ENCODE peak calls at places on chromosomes 11 and 22, in nine cellular contexts. One of them, this sample, is unnamed. For H3K9me2, the result is how much of the 10 kb centered on the place peaks cover.

GRCh38 chr22:39727541-39727940 is 157.0 kb downstream of the CACNA1I start:
- DNase-seq in hepatocyte: peak
- DNase-seq in PC-9: no peak
- DNase-seq in GM23248: no peak
- DNase-seq in MM.1S: no peak
- DNase-seq in SK-N-SH: no peak
- DNase-seq in GM23338: no peak
- DNase-seq in OCI-LY7: no peak
- DNase-seq in PC-3: peak
- DNase-seq in this sample: no peak

GRCh38 chr11:105838668-105839403 is 183.2 kb downstream of the MSANTD4 start:
- DNase-seq in PC-3: peak
- DNase-seq in MM.1S: no peak
- DNase-seq in SK-N-SH: no peak
- DNase-seq in OCI-LY7: no peak
- DNase-seq in GM23338: peak
- DNase-seq in GM23248: peak
- DNase-seq in PC-9: peak
- DNase-seq in hepatocyte: no peak
- DNase-seq in this sample: no peak

GRCh38 chr11:107006076-107006833 is 12.0 kb downstream of the GUCY1A2 start:
- DNase-seq in hepatocyte: no peak
- DNase-seq in PC-9: no peak
- DNase-seq in SK-N-SH: no peak
- DNase-seq in PC-3: peak
- DNase-seq in GM23338: no peak
- DNase-seq in OCI-LY7: no peak
- DNase-seq in MM.1S: no peak
- DNase-seq in GM23248: no peak
- DNase-seq in this sample: no peak

GRCh38 chr11:17875908-17876307 is 136.9 kb downstream of the SERGEF start:
- DNase-seq in OCI-LY7: no peak
- DNase-seq in PC-9: no peak
- DNase-seq in hepatocyte: no peak
- DNase-seq in GM23248: no peak
- DNase-seq in GM23338: no peak
- DNase-seq in PC-3: no peak
- DNase-seq in MM.1S: no peak
- DNase-seq in SK-N-SH: no peak
- DNase-seq in this sample: no peak

GRCh38 chr22:49013707-49014106 is 814.0 kb downstream of the BRD1 start:
- DNase-seq in OCI-LY7: no peak
- DNase-seq in PC-3: no peak
- DNase-seq in GM23338: no peak
- DNase-seq in GM23248: no peak
- DNase-seq in MM.1S: no peak
- DNase-seq in PC-9: no peak
- DNase-seq in hepatocyte: no peak
- DNase-seq in SK-N-SH: peak
- DNase-seq in this sample: no peak

GRCh38 chr11:75440960-75441803 is 8.2 kb upstream of the KLHL35 start:
- DNase-seq in PC-9: no peak
- DNase-seq in GM23248: no peak
- DNase-seq in SK-N-SH: no peak
- DNase-seq in hepatocyte: no peak
- DNase-seq in OCI-LY7: no peak
- DNase-seq in PC-3: no peak
- DNase-seq in MM.1S: no peak
- DNase-seq in GM23338: no peak
- DNase-seq in this sample: no peak

GRCh38 chr11:60872952-60873524 is 5.7 kb downstream of the ZP1 start:
- DNase-seq in PC-3: no peak
- DNase-seq in OCI-LY7: no peak
- DNase-seq in hepatocyte: peak
- DNase-seq in PC-9: no peak
- DNase-seq in SK-N-SH: peak
- DNase-seq in MM.1S: no peak
- DNase-seq in GM23248: peak
- DNase-seq in GM23338: peak
- DNase-seq in this sample: no peak

GRCh38 chr11:33941637-33942160 is 49.8 kb upstream of the LMO2 start:
- DNase-seq in OCI-LY7: no peak
- DNase-seq in GM23248: peak
- DNase-seq in SK-N-SH: peak
- DNase-seq in MM.1S: no peak
- DNase-seq in hepatocyte: no peak
- DNase-seq in PC-9: no peak
- DNase-seq in GM23338: no peak
- DNase-seq in PC-3: no peak
- DNase-seq in this sample: no peak

GRCh38 chr11:128026596-128026995 is 560.8 kb downstream of the ETS1 start:
- DNase-seq in GM23338: no peak
- DNase-seq in PC-3: peak
- DNase-seq in PC-9: peak
- DNase-seq in GM23248: peak
- DNase-seq in MM.1S: no peak
- DNase-seq in hepatocyte: peak
- DNase-seq in OCI-LY7: no peak
- DNase-seq in SK-N-SH: no peak
- DNase-seq in this sample: no peak

GRCh38 chr11:68535098-68535497 is 74.5 kb downstream of the PPP6R3 start:
- DNase-seq in OCI-LY7: no peak
- DNase-seq in MM.1S: no peak
- DNase-seq in GM23338: no peak
- DNase-seq in GM23248: no peak
- DNase-seq in PC-9: no peak
- DNase-seq in PC-3: no peak
- DNase-seq in SK-N-SH: peak
- DNase-seq in hepatocyte: no peak
- DNase-seq in this sample: no peak

GRCh38 chr11:14541180-14541579 is 21.0 kb upstream of the PSMA1 start:
- DNase-seq in GM23338: no peak
- DNase-seq in hepatocyte: no peak
- DNase-seq in SK-N-SH: no peak
- DNase-seq in PC-3: no peak
- DNase-seq in GM23248: no peak
- DNase-seq in MM.1S: no peak
- DNase-seq in PC-9: no peak
- DNase-seq in OCI-LY7: no peak
- DNase-seq in this sample: no peak

GRCh38 chr11:911031-911889 is 650 bp upstream of the CHID1 start:
- DNase-seq in PC-3: peak
- DNase-seq in SK-N-SH: no peak
- DNase-seq in GM23248: peak
- DNase-seq in PC-9: peak
- DNase-seq in hepatocyte: peak
- DNase-seq in GM23338: peak
- DNase-seq in OCI-LY7: no peak
- DNase-seq in MM.1S: peak
- DNase-seq in this sample: peak

GRCh38 chr11:62108017-62108750 is 15.6 kb upstream of the INCENP start:
- DNase-seq in hepatocyte: peak
- DNase-seq in PC-3: peak
- DNase-seq in MM.1S: peak
- DNase-seq in GM23338: peak
- DNase-seq in PC-9: peak
- DNase-seq in SK-N-SH: peak
- DNase-seq in OCI-LY7: peak
- DNase-seq in GM23248: peak
- DNase-seq in this sample: peak

DNA sequence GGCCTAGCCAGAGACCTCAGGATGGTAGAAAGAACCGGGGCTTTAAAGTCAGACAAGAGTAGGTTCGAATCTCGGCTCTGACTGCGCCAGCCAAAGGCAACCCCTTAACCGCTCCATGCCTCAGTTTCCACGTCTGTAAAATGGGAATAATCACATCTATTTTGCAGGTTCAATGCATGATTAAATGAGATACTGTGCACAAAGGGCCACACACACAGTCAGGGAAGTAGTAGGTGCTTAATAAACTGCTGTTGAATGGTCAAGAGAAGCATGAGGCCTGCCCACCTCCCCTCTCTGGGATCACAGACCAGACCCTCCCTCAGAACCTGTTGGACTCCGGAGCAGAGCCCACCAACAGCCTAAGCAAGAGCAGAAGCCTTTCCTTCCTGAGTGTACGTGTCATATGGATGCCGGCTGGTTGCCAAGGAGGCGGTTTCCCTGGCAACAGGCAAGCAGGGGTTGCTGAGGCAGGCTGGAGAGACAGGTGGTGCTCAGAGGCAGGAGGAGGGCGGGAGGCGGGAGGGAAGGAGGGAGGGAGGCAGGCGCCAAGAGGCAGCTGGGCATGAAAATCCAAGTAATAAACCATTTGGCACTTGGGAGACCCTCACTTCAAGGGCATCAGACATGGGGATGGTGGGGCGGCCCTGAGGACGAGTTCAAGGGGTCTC is 43.9 kb downstream of the NFAM1 start:
- DNase-seq in PC-3: peak
- DNase-seq in GM23338: peak
- DNase-seq in GM23248: peak
- DNase-seq in PC-9: peak
- DNase-seq in SK-N-SH: peak
- DNase-seq in hepatocyte: no peak
- DNase-seq in MM.1S: no peak
- DNase-seq in OCI-LY7: peak
- DNase-seq in this sample: no peak
- H2AFZ ChIP-seq in PC-3: no peak
- H2AFZ ChIP-seq in GM23338: no peak
- H2AFZ ChIP-seq in GM23248: no peak
- H2AFZ ChIP-seq in PC-9: no peak
- H2AFZ ChIP-seq in SK-N-SH: no peak
- H2AFZ ChIP-seq in hepatocyte: no peak
- H2AFZ ChIP-seq in MM.1S: no peak
- H2AFZ ChIP-seq in OCI-LY7: no peak
- H2AFZ ChIP-seq in this sample: no peak

DNA sequence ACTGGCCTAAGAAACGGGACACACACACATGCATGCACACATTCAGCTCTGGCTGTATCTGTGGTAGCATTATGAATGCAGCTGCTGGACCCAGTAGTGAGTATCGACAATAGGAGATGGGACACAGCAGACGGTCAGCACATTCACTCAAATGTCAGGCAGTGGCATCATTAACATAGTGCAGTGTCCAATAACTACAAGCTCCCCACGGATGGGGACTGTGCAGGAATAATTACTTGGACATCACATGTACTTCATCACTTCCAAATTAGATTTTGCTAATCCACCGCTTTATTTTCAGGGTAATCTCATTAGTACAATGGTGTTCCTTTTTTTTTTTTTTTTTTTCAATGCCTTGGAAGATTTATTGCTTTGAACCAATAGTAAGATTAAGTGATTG is 109.5 kb downstream of the FANCF start:
- DNase-seq in GM23338: no peak
- DNase-seq in PC-3: no peak
- DNase-seq in hepatocyte: no peak
- DNase-seq in OCI-LY7: no peak
- DNase-seq in GM23248: no peak
- DNase-seq in PC-9: no peak
- DNase-seq in SK-N-SH: peak
- DNase-seq in MM.1S: no peak
- DNase-seq in this sample: no peak
- H3K9me2 ChIP-seq in GM23338: under half
- H3K9me2 ChIP-seq in PC-3: under half
- H3K9me2 ChIP-seq in hepatocyte: under half
- H3K9me2 ChIP-seq in OCI-LY7: under half
- H3K9me2 ChIP-seq in GM23248: under half
- H3K9me2 ChIP-seq in PC-9: under half
- H3K9me2 ChIP-seq in SK-N-SH: under half
- H3K9me2 ChIP-seq in MM.1S: under half
- H3K9me2 ChIP-seq in this sample: under half

GRCh38 chr11:12798609-12799011 is 124.4 kb downstream of the TEAD1 start:
- DNase-seq in OCI-LY7: no peak
- DNase-seq in PC-9: no peak
- DNase-seq in GM23338: no peak
- DNase-seq in hepatocyte: no peak
- DNase-seq in PC-3: no peak
- DNase-seq in MM.1S: no peak
- DNase-seq in GM23248: no peak
- DNase-seq in SK-N-SH: no peak
- DNase-seq in this sample: no peak

GRCh38 chr11:12801976-12802375 is 127.8 kb downstream of the TEAD1 start:
- DNase-seq in PC-3: peak
- DNase-seq in OCI-LY7: no peak
- DNase-seq in GM23248: no peak
- DNase-seq in hepatocyte: no peak
- DNase-seq in SK-N-SH: no peak
- DNase-seq in GM23338: no peak
- DNase-seq in MM.1S: no peak
- DNase-seq in PC-9: no peak
- DNase-seq in this sample: no peak

GRCh38 chr11:12797996-12798395 is 123.8 kb downstream of the TEAD1 start:
- DNase-seq in GM23338: no peak
- DNase-seq in hepatocyte: no peak
- DNase-seq in PC-3: no peak
- DNase-seq in OCI-LY7: no peak
- DNase-seq in SK-N-SH: no peak
- DNase-seq in PC-9: no peak
- DNase-seq in MM.1S: no peak
- DNase-seq in GM23248: no peak
- DNase-seq in this sample: no peak

GRCh38 chr11:12800032-12800671 is 125.9 kb downstream of the TEAD1 start:
- DNase-seq in PC-3: peak
- DNase-seq in hepatocyte: peak
- DNase-seq in SK-N-SH: peak
- DNase-seq in MM.1S: no peak
- DNase-seq in PC-9: peak
- DNase-seq in OCI-LY7: no peak
- DNase-seq in GM23338: peak
- DNase-seq in GM23248: peak
- DNase-seq in this sample: no peak

DNA sequence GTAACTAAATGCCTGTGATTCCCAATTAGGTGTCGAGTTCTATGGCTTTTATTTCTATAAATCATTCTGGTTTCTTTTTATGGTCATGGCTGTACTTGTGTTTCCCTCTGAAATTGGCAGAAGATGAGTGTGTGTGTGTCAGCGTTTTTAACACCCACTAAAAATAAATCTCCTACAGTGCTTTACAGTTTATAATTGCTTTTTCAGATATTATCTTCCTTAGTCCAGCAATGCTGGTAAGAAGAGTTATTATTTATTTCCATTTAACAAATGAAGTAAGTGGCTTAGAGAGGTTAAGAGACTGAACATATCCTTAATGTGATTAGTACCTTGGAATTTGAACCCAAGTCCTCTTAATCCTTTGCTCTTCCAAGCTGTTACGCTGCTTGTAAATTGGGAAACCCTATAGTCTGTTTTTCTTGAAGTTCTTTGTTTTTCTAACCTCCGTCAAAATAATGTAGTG is 125.2 kb downstream of the TEAD1 start:
- DNase-seq in PC-3: no peak
- DNase-seq in hepatocyte: no peak
- DNase-seq in PC-9: no peak
- DNase-seq in OCI-LY7: no peak
- DNase-seq in GM23248: no peak
- DNase-seq in GM23338: no peak
- DNase-seq in MM.1S: no peak
- DNase-seq in SK-N-SH: no peak
- DNase-seq in this sample: no peak
- H3K4me2 ChIP-seq in PC-3: peak
- H3K4me2 ChIP-seq in hepatocyte: peak
- H3K4me2 ChIP-seq in PC-9: peak
- H3K4me2 ChIP-seq in OCI-LY7: no peak
- H3K4me2 ChIP-seq in GM23248: peak
- H3K4me2 ChIP-seq in GM23338: peak
- H3K4me2 ChIP-seq in MM.1S: peak
- H3K4me2 ChIP-seq in SK-N-SH: peak
- H3K4me2 ChIP-seq in this sample: no peak

GRCh38 chr11:130636672-130637463 is 188.4 kb downstream of the ADAMTS15 start:
- DNase-seq in SK-N-SH: no peak
- DNase-seq in PC-3: peak
- DNase-seq in OCI-LY7: no peak
- DNase-seq in GM23338: no peak
- DNase-seq in hepatocyte: peak
- DNase-seq in MM.1S: no peak
- DNase-seq in GM23248: peak
- DNase-seq in PC-9: peak
- DNase-seq in this sample: no peak
- H2AFZ ChIP-seq in SK-N-SH: no peak
- H2AFZ ChIP-seq in PC-3: peak
- H2AFZ ChIP-seq in OCI-LY7: no peak
- H2AFZ ChIP-seq in GM23338: peak
- H2AFZ ChIP-seq in hepatocyte: no peak
- H2AFZ ChIP-seq in MM.1S: no peak
- H2AFZ ChIP-seq in GM23248: no peak
- H2AFZ ChIP-seq in PC-9: peak
- H2AFZ ChIP-seq in this sample: no peak

This sample was measured in Karpas-422.